ENCODE peak calls at places on chromosomes 16 and 17, in five cellular contexts. P is choroid plexus epithelial cell, E is right cardiac atrium, T is tibial nerve, F is tibial artery. B is an unnamed sample.

GRCh38 chr16:57577214-57577613 is 34.8 kb downstream of the ADGRG5 start:
- DNase-seq in P (no peak), E (peak), T (no peak), F (peak), B (no peak)

GRCh38 chr16:67030221-67030962 is 1.4 kb downstream of the CBFB start:
- DNase-seq in P (no peak), E (no peak), T (no peak), F (peak), B (no peak)

GRCh38 chr17:6577686-6578263 is 21.4 kb upstream of the PITPNM3 start:
- DNase-seq in P (no peak), E (no peak), T (no peak), F (no peak), B (peak)

GRCh38 chr17:57289613-57290012 is 33.3 kb downstream of the MSI2 start:
- DNase-seq in P (no peak), E (no peak), T (no peak), F (no peak), B (no peak)

GRCh38 chr17:65772989-65773388 is 211.5 kb upstream of the AXIN2 start:
- DNase-seq in P (no peak), E (no peak), T (no peak), F (no peak), B (no peak)

GRCh38 chr17:48161127-48161905 is 53.8 kb downstream of the SNX11 start:
- DNase-seq in P (no peak), E (no peak), T (no peak), F (no peak), B (no peak)

GRCh38 chr16:12988071-12988470 is 86.7 kb downstream of the SHISA9 start:
- DNase-seq in P (no peak), E (no peak), T (no peak), F (no peak), B (no peak)

GRCh38 chr17:83012873-83013778 is 66.3 kb upstream of the METRNL start:
- DNase-seq in P (peak), E (peak), T (no peak), F (no peak), B (peak)

GRCh38 chr17:9937164-9937835 is 32.2 kb upstream of the RCVRN start:
- DNase-seq in P (peak), E (peak), T (peak), F (peak), B (no peak)

GRCh38 chr16:88284626-88285513 is 97.9 kb upstream of the ZNF469 start:
- DNase-seq in P (no peak), E (no peak), T (no peak), F (no peak), B (no peak)

GRCh38 chr17:4142107-4142900 is 526 bp downstream of the ZZEF1 start:
- DNase-seq in P (peak), E (peak), T (no peak), F (peak), B (peak)

GRCh38 chr16:80319181-80319580 is 221.6 kb upstream of the DYNLRB2 start:
- DNase-seq in P (peak), E (no peak), T (no peak), F (no peak), B (no peak)

GRCh38 chr17:49031965-49032928 is 35.1 kb downstream of the IGF2BP1 start:
- DNase-seq in P (peak), E (no peak), T (no peak), F (no peak), B (peak)

GRCh38 chr17:10021239-10021638 is 116.2 kb upstream of the RCVRN start:
- DNase-seq in P (peak), E (peak), T (peak), F (no peak), B (no peak)

GRCh38 chr17:39018267-39019134 is 51.3 kb upstream of the FBXO47 start:
- DNase-seq in P (no peak), E (no peak), T (no peak), F (no peak), B (no peak)

GRCh38 chr17:35901776-35902175 is 21.6 kb upstream of the CCL5 start:
- DNase-seq in P (no peak), E (no peak), T (no peak), F (no peak), B (no peak)

GRCh38 chr16:68190745-68191510 is 45.0 kb downstream of the ESRP2 start:
- DNase-seq in P (peak), E (no peak), T (no peak), F (no peak), B (no peak)

GRCh38 chr17:59963738-59964454 is 644 bp downstream of the RNFT1 start:
- DNase-seq in P (peak), E (no peak), T (no peak), F (peak), B (peak)

GRCh38 chr17:35056013-35056412 is 7.5 kb downstream of the RFFL start:
- DNase-seq in P (peak), E (no peak), T (no peak), F (no peak), B (no peak)

GRCh38 chr16:27495191-27495590 is 54.5 kb downstream of the GTF3C1 start:
- DNase-seq in P (peak), E (peak), T (peak), F (no peak), B (no peak)

GRCh38 chr16:22787456-22788189 is 26.3 kb upstream of the HS3ST2 start:
- DNase-seq in P (no peak), E (no peak), T (no peak), F (no peak), B (peak)

GRCh38 chr17:64019486-64020067 is 856 bp downstream of the ICAM2 start:
- DNase-seq in P (no peak), E (no peak), T (no peak), F (no peak), B (no peak)

GRCh38 chr17:36183001-36183810 is 6.8 kb upstream of the TBC1D3B start:
- DNase-seq in P (peak), E (peak), T (no peak), F (peak), B (peak)

GRCh38 chr17:50206604-50207293 is 5.3 kb upstream of the COL1A1 start:
- DNase-seq in P (peak), E (peak), T (peak), F (peak), B (no peak)

GRCh38 chr17:40355123-40355803 is 9.3 kb downstream of the GJD3 start:
- DNase-seq in P (peak), E (peak), T (peak), F (peak), B (peak)

GRCh38 chr17:35210741-35211140 is 16.5 kb upstream of the SLC35G3 start:
- DNase-seq in P (no peak), E (no peak), T (no peak), F (no peak), B (no peak)

GRCh38 chr17:45709889-45710288 is 74.2 kb upstream of the CRHR1 start:
- DNase-seq in P (no peak), E (no peak), T (no peak), F (no peak), B (no peak)

GRCh38 chr17:17902877-17903276 is 66.1 kb upstream of the SREBF1 start:
- DNase-seq in P (no peak), E (no peak), T (no peak), F (peak), B (no peak)

GRCh38 chr17:68657166-68657940 is 56.2 kb upstream of the FAM20A start:
- DNase-seq in P (no peak), E (no peak), T (no peak), F (no peak), B (no peak)

DNA sequence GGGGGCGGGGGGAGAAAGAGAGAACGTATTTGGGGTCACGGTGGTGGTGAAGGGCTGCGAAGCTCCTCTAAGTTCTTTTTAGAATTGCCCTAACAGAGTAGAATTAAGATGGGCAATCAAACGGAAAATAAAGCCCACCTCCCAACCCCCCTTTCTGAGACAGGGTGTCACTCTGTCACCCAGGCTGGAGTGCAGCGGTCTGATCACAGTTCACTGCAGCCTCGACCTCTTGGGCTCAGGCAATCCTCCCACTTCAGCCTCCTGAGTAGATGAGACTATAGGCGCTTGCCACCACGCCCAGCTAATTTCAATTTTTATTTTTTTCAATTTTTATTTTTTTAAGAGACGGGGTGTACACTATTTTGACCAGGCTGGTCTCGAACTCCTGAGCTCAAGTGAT is 710 bp upstream of the CAVIN1 start:
- DNase-seq in P (no peak), E (no peak), T (no peak), F (no peak), B (no peak)
- H3K4me3 ChIP-seq in P (peak), E (peak), T (peak), F (peak), B (peak)

DNA sequence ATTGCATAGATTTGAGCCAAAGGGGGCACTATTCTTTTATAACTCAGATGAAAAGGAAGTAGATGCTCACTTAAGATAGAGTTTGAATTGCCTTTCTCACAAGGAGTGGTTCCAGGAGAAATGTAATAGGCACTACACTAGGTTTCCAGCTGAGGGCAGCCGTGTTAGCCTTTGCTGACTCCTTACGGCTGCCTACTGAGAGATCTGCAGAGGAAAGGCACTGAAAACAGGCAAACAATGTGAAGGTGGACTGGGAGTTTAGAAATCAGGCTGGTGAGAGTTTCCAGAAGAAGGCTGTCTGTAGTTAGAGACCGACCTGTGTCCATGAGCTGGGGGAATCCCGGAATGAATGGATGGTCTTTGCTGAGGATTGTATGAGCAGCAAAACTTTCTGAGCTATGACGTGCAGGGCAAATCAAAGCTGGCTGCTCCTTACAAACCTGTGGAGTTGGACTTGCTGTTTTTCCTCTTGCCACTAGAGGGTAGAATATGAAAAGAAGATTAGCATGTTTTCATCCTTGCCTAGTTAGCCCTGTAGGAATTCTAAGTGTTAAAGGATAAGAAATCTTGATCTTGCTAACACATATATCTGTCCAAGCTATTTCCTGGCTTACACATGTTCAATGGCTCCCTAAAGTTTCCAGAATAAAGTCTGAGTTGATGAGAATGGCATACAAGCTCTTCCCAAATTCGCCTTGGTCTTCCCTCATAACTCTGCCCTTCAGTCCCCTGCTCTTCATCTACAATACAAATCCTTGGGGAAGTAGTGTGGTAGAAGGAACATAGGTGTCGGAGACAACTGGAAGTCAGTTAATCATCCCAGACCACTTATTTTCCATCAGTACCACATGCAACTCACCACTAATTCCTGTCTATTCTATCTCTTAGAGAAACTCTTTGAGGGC is 20.1 kb upstream of the TAOK1 start:
- DNase-seq in P (peak), E (peak), T (no peak), F (peak), B (peak)
- H3K4me3 ChIP-seq in P (peak), E (peak), T (no peak), F (no peak), B (peak)

GRCh38 chr17:15263206-15263579 is 1.9 kb downstream of the PMP22 start:
- DNase-seq in P (peak), E (peak), T (peak), F (peak), B (no peak)
- H3K4me3 ChIP-seq in P (peak), E (peak), T (peak), F (peak), B (no peak)

DNA sequence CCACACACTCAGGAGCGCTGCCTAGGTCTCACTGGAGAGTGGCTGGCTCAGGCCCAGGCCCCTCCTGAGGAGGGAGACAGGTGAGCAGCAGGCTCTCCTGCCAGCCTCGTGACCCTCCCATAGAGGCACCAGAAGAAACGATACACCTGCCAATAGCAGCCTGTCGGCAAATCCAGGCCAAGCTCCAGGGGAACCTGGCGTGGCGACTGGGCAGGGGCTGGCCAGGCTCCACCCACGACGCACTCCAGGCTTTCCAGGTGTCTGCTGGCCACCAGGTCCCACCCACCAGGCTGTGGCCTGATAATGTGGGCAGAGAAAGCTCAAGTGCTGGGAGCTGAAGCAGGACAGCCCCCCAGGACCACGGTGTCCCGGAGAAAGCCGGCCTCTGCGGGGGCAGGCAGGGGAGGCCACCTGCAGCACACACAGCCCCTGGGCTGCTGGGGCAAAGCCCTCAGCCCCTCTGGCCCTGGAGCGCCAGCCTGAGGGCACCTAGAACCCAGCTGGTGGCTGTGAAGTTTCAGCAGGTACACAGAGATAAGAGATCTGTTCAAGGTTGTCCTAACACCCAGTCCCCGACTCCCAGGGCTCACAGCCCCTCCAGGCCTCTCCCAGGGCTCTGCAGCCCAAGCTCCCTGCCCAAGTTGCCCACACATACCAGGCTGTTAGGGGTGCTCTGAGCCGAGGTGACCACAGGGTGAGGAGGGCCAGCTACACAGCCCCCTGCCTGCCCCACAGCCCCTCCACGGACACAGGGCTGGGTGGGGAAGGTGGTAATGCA is 2.4 kb downstream of the PGAP6 start:
- DNase-seq in P (no peak), E (peak), T (no peak), F (no peak), B (peak)
- H3K4me3 ChIP-seq in P (no peak), E (no peak), T (no peak), F (no peak), B (no peak)